ENCODE peak calls at places on chromosomes 12 and 14, in ten cellular contexts. One of them, this sample, is unnamed.

GRCh38 chr12:107503851-107504502 is 181.6 kb upstream of the PWP1 start:
- DNase-seq in heart left ventricle: no peak
- DNase-seq in cardiac muscle cell: no peak
- DNase-seq in lower lobe of right lung: no peak
- DNase-seq in tibial nerve: no peak
- DNase-seq in stomach: no peak
- DNase-seq in RWPE2: no peak
- DNase-seq in mucosa of descending colon: no peak
- DNase-seq in testis: no peak
- DNase-seq in colonic mucosa: no peak
- DNase-seq in this sample: no peak

GRCh38 chr14:64800000-64800399 is 79.7 kb downstream of the SPTB start:
- DNase-seq in RWPE2: no peak
- DNase-seq in lower lobe of right lung: peak; percentile 58
- DNase-seq in tibial nerve: no peak
- DNase-seq in colonic mucosa: peak; percentile 40
- DNase-seq in cardiac muscle cell: peak; percentile 41
- DNase-seq in stomach: peak; percentile 41
- DNase-seq in heart left ventricle: peak; percentile 46
- DNase-seq in testis: peak; percentile 49
- DNase-seq in mucosa of descending colon: peak; percentile 66
- DNase-seq in this sample: no peak

GRCh38 chr12:22284871-22285270 is 49.6 kb downstream of the ST8SIA1 start:
- DNase-seq in RWPE2: no peak
- DNase-seq in stomach: no peak
- DNase-seq in colonic mucosa: no peak
- DNase-seq in lower lobe of right lung: no peak
- DNase-seq in heart left ventricle: no peak
- DNase-seq in testis: no peak
- DNase-seq in mucosa of descending colon: no peak
- DNase-seq in cardiac muscle cell: no peak
- DNase-seq in tibial nerve: no peak
- DNase-seq in this sample: no peak

GRCh38 chr12:131242741-131243496 is 289.2 kb downstream of the ADGRD1 start:
- DNase-seq in mucosa of descending colon: no peak
- DNase-seq in lower lobe of right lung: no peak
- DNase-seq in RWPE2: no peak
- DNase-seq in cardiac muscle cell: no peak
- DNase-seq in testis: peak; percentile 86
- DNase-seq in stomach: no peak
- DNase-seq in heart left ventricle: no peak
- DNase-seq in colonic mucosa: no peak
- DNase-seq in tibial nerve: no peak
- DNase-seq in this sample: no peak

GRCh38 chr12:57069522-57069921 is 9.1 kb downstream of the NEMP1 start:
- DNase-seq in stomach: peak; percentile 60
- DNase-seq in lower lobe of right lung: no peak
- DNase-seq in heart left ventricle: peak; percentile 69
- DNase-seq in cardiac muscle cell: peak; percentile 82
- DNase-seq in mucosa of descending colon: peak; percentile 85
- DNase-seq in testis: peak; percentile 80
- DNase-seq in colonic mucosa: peak; percentile 73
- DNase-seq in tibial nerve: no peak
- DNase-seq in RWPE2: no peak
- DNase-seq in this sample: peak; percentile 59

GRCh38 chr14:81472096-81472800 is 61.4 kb downstream of the SEL1L start:
- DNase-seq in mucosa of descending colon: no peak
- DNase-seq in RWPE2: no peak
- DNase-seq in stomach: no peak
- DNase-seq in colonic mucosa: no peak
- DNase-seq in tibial nerve: no peak
- DNase-seq in cardiac muscle cell: no peak
- DNase-seq in heart left ventricle: no peak
- DNase-seq in testis: no peak
- DNase-seq in lower lobe of right lung: no peak
- DNase-seq in this sample: no peak

GRCh38 chr12:94761559-94761958 is 111.2 kb upstream of the TMCC3 start:
- DNase-seq in colonic mucosa: no peak
- DNase-seq in RWPE2: no peak
- DNase-seq in stomach: no peak
- DNase-seq in heart left ventricle: no peak
- DNase-seq in testis: no peak
- DNase-seq in mucosa of descending colon: no peak
- DNase-seq in cardiac muscle cell: no peak
- DNase-seq in tibial nerve: no peak
- DNase-seq in lower lobe of right lung: no peak
- DNase-seq in this sample: no peak

GRCh38 chr14:83467811-83468210 is 1934.2 kb upstream of the SEL1L start:
- DNase-seq in heart left ventricle: no peak
- DNase-seq in lower lobe of right lung: no peak
- DNase-seq in cardiac muscle cell: no peak
- DNase-seq in stomach: no peak
- DNase-seq in testis: no peak
- DNase-seq in mucosa of descending colon: no peak
- DNase-seq in colonic mucosa: no peak
- DNase-seq in RWPE2: no peak
- DNase-seq in tibial nerve: no peak
- DNase-seq in this sample: no peak

GRCh38 chr12:75641031-75641780 is 129.8 kb upstream of the KRR1 start:
- DNase-seq in stomach: no peak
- DNase-seq in cardiac muscle cell: no peak
- DNase-seq in colonic mucosa: no peak
- DNase-seq in lower lobe of right lung: no peak
- DNase-seq in tibial nerve: no peak
- DNase-seq in mucosa of descending colon: peak; percentile 11
- DNase-seq in testis: no peak
- DNase-seq in RWPE2: no peak
- DNase-seq in heart left ventricle: peak; percentile 15
- DNase-seq in this sample: no peak

GRCh38 chr12:5650804-5651461 is 219.0 kb downstream of the NTF3 start:
- DNase-seq in testis: no peak
- DNase-seq in cardiac muscle cell: no peak
- DNase-seq in mucosa of descending colon: no peak
- DNase-seq in stomach: no peak
- DNase-seq in colonic mucosa: no peak
- DNase-seq in RWPE2: no peak
- DNase-seq in tibial nerve: no peak
- DNase-seq in heart left ventricle: no peak
- DNase-seq in lower lobe of right lung: no peak
- DNase-seq in this sample: no peak

GRCh38 chr14:68047910-68048309 is 228.3 kb downstream of the RAD51B start:
- DNase-seq in testis: no peak
- DNase-seq in mucosa of descending colon: no peak
- DNase-seq in lower lobe of right lung: no peak
- DNase-seq in heart left ventricle: no peak
- DNase-seq in stomach: no peak
- DNase-seq in cardiac muscle cell: no peak
- DNase-seq in RWPE2: no peak
- DNase-seq in tibial nerve: no peak
- DNase-seq in colonic mucosa: no peak
- DNase-seq in this sample: no peak

GRCh38 chr12:50666023-50666422 is 97.9 kb upstream of the ATF1 start:
- DNase-seq in stomach: no peak
- DNase-seq in testis: no peak
- DNase-seq in tibial nerve: no peak
- DNase-seq in RWPE2: no peak
- DNase-seq in heart left ventricle: no peak
- DNase-seq in mucosa of descending colon: no peak
- DNase-seq in cardiac muscle cell: no peak
- DNase-seq in lower lobe of right lung: no peak
- DNase-seq in colonic mucosa: no peak
- DNase-seq in this sample: no peak

GRCh38 chr12:82874935-82875334 is 188.2 kb downstream of the TMTC2 start:
- DNase-seq in heart left ventricle: no peak
- DNase-seq in lower lobe of right lung: no peak
- DNase-seq in RWPE2: no peak
- DNase-seq in cardiac muscle cell: no peak
- DNase-seq in colonic mucosa: no peak
- DNase-seq in tibial nerve: no peak
- DNase-seq in mucosa of descending colon: no peak
- DNase-seq in testis: no peak
- DNase-seq in stomach: no peak
- DNase-seq in this sample: no peak

GRCh38 chr12:118537481-118537917 is 161.1 kb downstream of the SUDS3 start:
- DNase-seq in mucosa of descending colon: peak; percentile 5
- DNase-seq in testis: peak; percentile 15
- DNase-seq in cardiac muscle cell: peak; percentile 68
- DNase-seq in heart left ventricle: peak; percentile 28
- DNase-seq in RWPE2: no peak
- DNase-seq in stomach: no peak
- DNase-seq in colonic mucosa: no peak
- DNase-seq in lower lobe of right lung: no peak
- DNase-seq in tibial nerve: no peak
- DNase-seq in this sample: no peak

GRCh38 chr14:76261371-76261811 is 109.7 kb downstream of the GPATCH2L start:
- DNase-seq in stomach: no peak
- DNase-seq in tibial nerve: no peak
- DNase-seq in RWPE2: no peak
- DNase-seq in heart left ventricle: no peak
- DNase-seq in testis: no peak
- DNase-seq in mucosa of descending colon: no peak
- DNase-seq in cardiac muscle cell: peak; percentile 22
- DNase-seq in lower lobe of right lung: no peak
- DNase-seq in colonic mucosa: no peak
- DNase-seq in this sample: no peak

DNA sequence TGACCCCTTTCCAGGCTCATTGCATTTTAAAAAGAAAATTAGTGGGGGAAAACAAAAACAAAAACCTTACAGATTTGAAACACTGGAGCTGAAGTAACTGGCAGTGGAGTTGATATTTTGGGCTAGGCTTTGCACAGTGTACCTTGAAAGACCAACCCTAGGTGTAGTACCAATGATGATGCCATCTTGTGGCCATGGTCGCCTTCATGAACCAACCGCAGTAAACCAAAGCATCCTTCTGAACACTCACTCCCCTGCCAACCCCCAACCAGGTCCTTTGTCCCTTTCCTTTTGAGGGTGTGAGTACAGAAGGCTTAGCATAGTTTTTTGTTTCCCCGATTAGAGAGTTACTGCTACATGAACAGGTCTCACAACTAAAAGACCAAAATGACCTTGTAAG is 5.9 kb downstream of the TOMM20L start:
- DNase-seq in heart left ventricle: no peak
- DNase-seq in lower lobe of right lung: no peak
- DNase-seq in colonic mucosa: no peak
- DNase-seq in RWPE2: no peak
- DNase-seq in tibial nerve: no peak
- DNase-seq in stomach: no peak
- DNase-seq in testis: no peak
- DNase-seq in cardiac muscle cell: no peak
- DNase-seq in mucosa of descending colon: peak; percentile 14
- DNase-seq in this sample: no peak
- TF ChIP-seq CTCF in heart left ventricle: no peak
- TF ChIP-seq CTCF in lower lobe of right lung: no peak
- TF ChIP-seq CTCF in colonic mucosa: no peak
- TF ChIP-seq CTCF in RWPE2: peak; percentile 28
- TF ChIP-seq CTCF in tibial nerve: no peak
- TF ChIP-seq CTCF in stomach: no peak
- TF ChIP-seq CTCF in testis: no peak
- TF ChIP-seq CTCF in cardiac muscle cell: no peak
- TF ChIP-seq CTCF in mucosa of descending colon: no peak
- TF ChIP-seq CTCF in this sample: no peak

DNA sequence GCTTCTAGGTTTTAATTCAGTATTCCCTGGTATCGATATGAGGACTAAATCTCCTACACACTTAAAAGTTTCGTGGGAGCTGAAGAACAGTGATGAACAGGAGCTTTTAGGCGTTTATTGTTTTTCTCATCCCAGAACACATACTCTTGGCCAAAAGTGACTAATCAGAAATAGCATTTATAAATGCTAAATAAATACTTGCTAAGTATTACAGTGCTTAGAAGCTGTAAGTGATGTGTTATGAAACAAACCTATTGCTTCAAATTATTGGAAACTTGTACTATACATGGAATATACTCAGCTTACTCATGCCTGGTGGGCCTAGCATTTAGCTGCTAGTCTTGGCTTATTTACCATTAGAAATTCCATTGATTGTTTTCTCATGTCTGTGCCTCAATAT is 24.9 kb downstream of the FRS2 start:
- DNase-seq in stomach: no peak
- DNase-seq in heart left ventricle: no peak
- DNase-seq in cardiac muscle cell: no peak
- DNase-seq in RWPE2: no peak
- DNase-seq in mucosa of descending colon: no peak
- DNase-seq in tibial nerve: no peak
- DNase-seq in lower lobe of right lung: no peak
- DNase-seq in colonic mucosa: no peak
- DNase-seq in testis: no peak
- DNase-seq in this sample: no peak
- H3K4me1 ChIP-seq in stomach: peaks cover 56% of the 10 kb centered on the region
- H3K4me1 ChIP-seq in heart left ventricle: peaks cover 10% of the 10 kb centered on the region
- H3K4me1 ChIP-seq in cardiac muscle cell: peaks cover 5% of the 10 kb centered on the region
- H3K4me1 ChIP-seq in RWPE2: peaks cover 24% of the 10 kb centered on the region
- H3K4me1 ChIP-seq in mucosa of descending colon: no peaks in the 10 kb centered on the region
- H3K4me1 ChIP-seq in tibial nerve: no peaks in the 10 kb centered on the region
- H3K4me1 ChIP-seq in lower lobe of right lung: peaks cover 18% of the 10 kb centered on the region
- H3K4me1 ChIP-seq in colonic mucosa: no peaks in the 10 kb centered on the region
- H3K4me1 ChIP-seq in testis: peaks cover 4% of the 10 kb centered on the region
- H3K4me1 ChIP-seq in this sample: peaks cover 10% of the 10 kb centered on the region

DNA sequence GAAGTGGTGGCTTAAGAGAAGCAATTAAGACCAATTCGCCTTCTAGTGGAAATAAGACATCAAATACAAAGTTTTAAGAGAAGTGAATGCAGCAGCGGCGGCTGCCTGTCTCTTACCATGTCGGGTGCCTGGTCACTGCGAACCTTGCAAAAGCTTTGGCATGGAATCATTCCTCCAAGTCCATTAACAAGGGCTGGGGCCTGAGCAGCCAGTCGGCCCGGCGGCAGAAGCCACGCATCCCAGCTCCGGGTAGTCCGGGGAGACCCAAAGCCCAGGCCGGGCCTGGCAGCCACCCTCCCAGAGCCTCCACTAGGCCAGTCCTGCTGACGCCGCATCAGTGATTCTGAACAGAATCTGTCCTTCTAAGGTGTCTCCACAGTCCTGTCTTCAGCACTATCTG is 321.0 kb downstream of the TMEM121 start:
- DNase-seq in colonic mucosa: peak; percentile 10
- DNase-seq in heart left ventricle: no peak
- DNase-seq in lower lobe of right lung: peak; percentile 36
- DNase-seq in testis: no peak
- DNase-seq in RWPE2: no peak
- DNase-seq in cardiac muscle cell: no peak
- DNase-seq in tibial nerve: no peak
- DNase-seq in mucosa of descending colon: no peak
- DNase-seq in stomach: no peak
- DNase-seq in this sample: peak; percentile 67
- H3K9me3 ChIP-seq in colonic mucosa: no peaks in the 10 kb centered on the region
- H3K9me3 ChIP-seq in heart left ventricle: no peaks in the 10 kb centered on the region
- H3K9me3 ChIP-seq in lower lobe of right lung: no peaks in the 10 kb centered on the region
- H3K9me3 ChIP-seq in testis: no peaks in the 10 kb centered on the region
- H3K9me3 ChIP-seq in RWPE2: no peaks in the 10 kb centered on the region
- H3K9me3 ChIP-seq in cardiac muscle cell: no peaks in the 10 kb centered on the region
- H3K9me3 ChIP-seq in tibial nerve: no peaks in the 10 kb centered on the region
- H3K9me3 ChIP-seq in mucosa of descending colon: no peaks in the 10 kb centered on the region
- H3K9me3 ChIP-seq in stomach: no peaks in the 10 kb centered on the region
- H3K9me3 ChIP-seq in this sample: no peaks in the 10 kb centered on the region

DNA sequence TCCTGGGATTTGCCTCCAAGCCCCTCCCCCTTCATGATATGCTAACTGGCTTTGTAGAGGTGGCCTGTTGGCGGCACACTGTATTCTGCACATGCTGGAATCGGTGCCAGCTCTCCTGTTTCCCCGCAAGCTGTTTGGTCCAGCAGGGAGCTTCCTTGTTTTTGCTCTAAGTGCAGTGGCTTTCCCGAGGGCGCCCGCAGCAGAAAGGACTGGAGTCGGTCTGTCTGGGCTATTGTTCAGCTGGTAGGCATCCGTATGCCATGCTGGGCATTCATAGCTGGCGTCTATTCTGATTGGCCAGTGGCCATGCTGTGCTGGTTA is 88.9 kb upstream of the MED13L start:
- DNase-seq in tibial nerve: no peak
- DNase-seq in heart left ventricle: no peak
- DNase-seq in cardiac muscle cell: no peak
- DNase-seq in colonic mucosa: no peak
- DNase-seq in testis: peak; percentile 34
- DNase-seq in mucosa of descending colon: peak; percentile 37
- DNase-seq in stomach: peak; percentile 88
- DNase-seq in lower lobe of right lung: peak; percentile 63
- DNase-seq in RWPE2: no peak
- DNase-seq in this sample: no peak
- TF ChIP-seq CTCF in tibial nerve: no peak
- TF ChIP-seq CTCF in heart left ventricle: no peak
- TF ChIP-seq CTCF in cardiac muscle cell: no peak
- TF ChIP-seq CTCF in colonic mucosa: no peak
- TF ChIP-seq CTCF in testis: no peak
- TF ChIP-seq CTCF in mucosa of descending colon: no peak
- TF ChIP-seq CTCF in stomach: no peak
- TF ChIP-seq CTCF in lower lobe of right lung: no peak
- TF ChIP-seq CTCF in RWPE2: no peak
- TF ChIP-seq CTCF in this sample: no peak

This sample was measured in left lung.